ENCODE peak calls at places on chromosomes 7 and 10, in four cellular contexts. V, Y, M and X are unnamed samples.

GRCh38 chr10:77637474-77637985 is at the start of gene KCNMA1:
- DNase-seq in M (no peak), Y (no peak), V (peak), X (no peak)

GRCh38 chr10:81730901-81731300 is 144.1 kb upstream of the NRG3 start:
- DNase-seq in V (no peak), Y (no peak), M (no peak), X (no peak)

GRCh38 chr7:106216517-106217088 is 68.2 kb downstream of the NAMPT start:
- DNase-seq in V (peak), M (peak), Y (no peak), X (no peak)

GRCh38 chr7:43652364-43652763 is 69.5 kb downstream of the STK17A start:
- DNase-seq in V (no peak), M (no peak), Y (no peak), X (no peak)

GRCh38 chr7:64882341-64883112 is 20.5 kb upstream of the ZNF273 start:
- DNase-seq in Y (no peak), M (peak), V (peak), X (no peak)

GRCh38 chr10:101287922-101288638 is 58.8 kb upstream of the LBX1 start:
- DNase-seq in Y (no peak), V (peak), M (no peak), X (no peak)

GRCh38 chr7:102836206-102836938 is 76.4 kb upstream of the LRRC17 start:
- DNase-seq in V (peak), M (no peak), Y (no peak), X (no peak)

GRCh38 chr10:79384773-79385391 is 37.6 kb downstream of the PPIF start:
- DNase-seq in M (no peak), V (no peak), Y (no peak), X (no peak)

GRCh38 chr7:7693881-7694280 is 24.5 kb downstream of the RPA3 start:
- DNase-seq in V (peak), M (no peak), Y (no peak), X (no peak)

GRCh38 chr7:17682586-17682985 is 257.7 kb downstream of the SNX13 start:
- DNase-seq in Y (no peak), M (no peak), V (peak), X (no peak)

GRCh38 chr7:73701357-73701995 is 18.0 kb downstream of the STX1A start:
- DNase-seq in M (no peak), V (peak), Y (no peak), X (peak)

GRCh38 chr10:116787893-116788665 is 45.7 kb upstream of the HSPA12A start:
- DNase-seq in M (peak), Y (no peak), V (peak), X (no peak)

GRCh38 chr7:150379590-150380379 is 655 bp downstream of the ZNF775 start:
- DNase-seq in V (no peak), M (no peak), Y (no peak), X (no peak)

GRCh38 chr10:59561397-59562121 is 148.1 kb downstream of the SLC16A9 start:
- DNase-seq in Y (no peak), V (peak), M (no peak), X (no peak)

GRCh38 chr10:61159253-61159652 is 215.3 kb upstream of the RHOBTB1 start:
- DNase-seq in M (no peak), V (peak), Y (no peak), X (no peak)

GRCh38 chr7:148262721-148263229 is 327.8 kb upstream of the C7orf33 start:
- DNase-seq in Y (no peak), V (peak), M (peak), X (no peak)

GRCh38 chr10:89352039-89352597 is 24.3 kb downstream of the IFIT3 start:
- DNase-seq in Y (no peak), V (peak), M (peak), X (no peak)

GRCh38 chr7:152462995-152463713 is 27.4 kb upstream of the KMT2C start:
- DNase-seq in Y (no peak), V (peak), M (peak), X (no peak)

GRCh38 chr7:35544028-35544742 is 150.8 kb downstream of the HERPUD2 start:
- DNase-seq in V (no peak), Y (no peak), M (no peak), X (no peak)

GRCh38 chr7:70693690-70694356 is 438.1 kb upstream of the GALNT17 start:
- DNase-seq in V (peak), Y (no peak), M (peak), X (no peak)

GRCh38 chr10:29541826-29542225 is 92.9 kb downstream of the SVIL start:
- DNase-seq in M (no peak), Y (no peak), V (no peak), X (no peak)

GRCh38 chr10:95814011-95814727 is 58.2 kb downstream of the ENTPD1 start:
- DNase-seq in Y (no peak), V (peak), M (no peak), X (no peak)

GRCh38 chr7:124700655-124701054 is 64.9 kb downstream of the GPR37 start:
- DNase-seq in V (peak), M (no peak), Y (no peak), X (no peak)

GRCh38 chr10:102718220-102718619 is 3.8 kb downstream of the SFXN2 start:
- DNase-seq in V (peak), Y (no peak), M (peak), X (no peak)

GRCh38 chr10:101216207-101216607 is 13.1 kb downstream of the LBX1 start:
- DNase-seq in M (no peak), Y (no peak), V (no peak), X (no peak)

GRCh38 chr10:43205681-43206390 is 61.0 kb downstream of the RASGEF1A start:
- DNase-seq in M (peak), V (no peak), Y (no peak), X (peak)

GRCh38 chr7:154996756-154997155 is 6.2 kb downstream of the PAXIP1 start:
- DNase-seq in Y (no peak), M (no peak), V (no peak), X (no peak)

GRCh38 chr7:98163269-98163668 is 48.0 kb upstream of the BHLHA15 start:
- DNase-seq in M (no peak), V (no peak), Y (no peak), X (no peak)

GRCh38 chr10:796233-796632 is 106.8 kb upstream of the DIP2C start:
- DNase-seq in V (no peak), Y (no peak), M (no peak), X (no peak)

GRCh38 chr10:79195091-79195923 is 126.5 kb downstream of the ZMIZ1 start:
- DNase-seq in Y (no peak), M (peak), V (peak), X (peak)

GRCh38 chr7:2953588-2954407 is 89.9 kb downstream of the CARD11 start:
- DNase-seq in M (no peak), Y (no peak), V (no peak), X (no peak)

GRCh38 chr10:69631566-69631965 is 1.5 kb downstream of the FAM241B start:
- DNase-seq in M (no peak), Y (no peak), V (no peak), X (no peak)

GRCh38 chr10:3471927-3472704 is 299.5 kb upstream of the PITRM1 start:
- DNase-seq in M (no peak), Y (no peak), V (peak), X (no peak)

GRCh38 chr10:62019013-62019684 is 117.7 kb downstream of the ARID5B start:
- DNase-seq in Y (no peak), M (no peak), V (peak), X (no peak)

GRCh38 chr10:129364949-129365348 is 102.1 kb upstream of the MGMT start:
- DNase-seq in M (no peak), Y (no peak), V (no peak), X (no peak)

GRCh38 chr7:14420768-14421167 is 431.3 kb upstream of the ETV1 start:
- DNase-seq in V (no peak), Y (no peak), M (no peak), X (no peak)

GRCh38 chr7:129989466-129989865 is 36.7 kb upstream of the UBE2H start:
- DNase-seq in V (peak), M (no peak), Y (peak), X (no peak)

GRCh38 chr10:110029448-110029847 is 21.7 kb downstream of the ADD3 start:
- DNase-seq in M (no peak), V (peak), Y (no peak), X (no peak)

GRCh38 chr7:47045169-47045568 is 536.7 kb downstream of the TNS3 start:
- DNase-seq in V (no peak), Y (no peak), M (no peak), X (no peak)

GRCh38 chr7:93728292-93728691 is 153.8 kb upstream of the CALCR start:
- DNase-seq in V (peak), M (no peak), Y (no peak), X (no peak)

GRCh38 chr7:101172005-101172853 is 6.9 kb upstream of the VGF start:
- DNase-seq in M (no peak), V (no peak), Y (no peak), X (no peak)
- TF ChIP-seq CTCF in M (no peak), V (no peak), Y (no peak), X (no peak)

GRCh38 chr7:88357794-88358533 is 51.3 kb upstream of the STEAP4 start:
- DNase-seq in Y (no peak), M (no peak), V (no peak), X (no peak)
- TF ChIP-seq CTCF in Y (peak), M (no peak), V (peak), X (peak)

DNA sequence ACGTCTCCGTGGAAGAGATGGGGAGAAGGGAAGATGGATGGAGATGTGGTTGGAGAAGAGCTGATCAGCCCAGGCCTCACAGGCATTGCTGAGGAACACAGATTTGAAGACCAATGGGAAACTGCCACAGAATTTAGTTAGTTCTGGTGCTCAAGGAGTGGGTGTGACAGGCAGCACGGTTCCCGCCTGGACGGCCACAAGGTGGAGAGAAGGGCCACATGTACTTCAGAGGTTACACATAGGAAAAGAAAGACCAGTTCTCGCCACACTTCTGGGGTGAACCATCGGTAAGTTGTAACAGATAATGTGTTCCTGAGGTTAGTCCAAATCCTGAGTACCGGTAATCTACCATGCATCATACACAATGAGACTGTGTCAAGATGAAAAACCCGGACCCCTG is 29.5 kb upstream of the GJD4 start:
- DNase-seq in Y (no peak), V (no peak), M (no peak), X (no peak)
- TF ChIP-seq CTCF in Y (no peak), V (no peak), M (no peak), X (no peak)

GRCh38 chr10:52368725-52369124 is 54.6 kb downstream of the DKK1 start:
- DNase-seq in V (no peak), M (no peak), Y (no peak), X (no peak)
- TF ChIP-seq CTCF in V (no peak), M (no peak), Y (no peak), X (no peak)

GRCh38 chr7:141649865-141650499 is 52.0 kb downstream of the DENND11 start:
- DNase-seq in Y (peak), M (peak), V (peak), X (no peak)
- TF ChIP-seq CTCF in Y (peak), M (peak), V (peak), X (peak)

GRCh38 chr10:4984223-4984622 is 19.4 kb downstream of the AKR1C2 start:
- DNase-seq in M (no peak), V (no peak), Y (no peak), X (no peak)

GRCh38 chr10:4982764-4983226 is 19.6 kb downstream of the AKR1C1 start:
- DNase-seq in M (no peak), Y (no peak), V (peak), X (no peak)

GRCh38 chr10:4983615-4984216 is 19.9 kb downstream of the AKR1C2 start:
- DNase-seq in M (no peak), Y (no peak), V (no peak), X (no peak)

GRCh38 chr10:4980793-4981192 is 17.6 kb downstream of the AKR1C1 start:
- DNase-seq in Y (no peak), M (no peak), V (no peak), X (no peak)

GRCh38 chr10:4981722-4982471 is 18.7 kb downstream of the AKR1C1 start:
- DNase-seq in Y (no peak), M (peak), V (peak), X (no peak)
- TF ChIP-seq CTCF in Y (peak), M (peak), V (peak), X (no peak)